ENCODE peak calls at places on chromosomes 7 and 10, in six cellular contexts. S is stimulated activated CD4-positive, alpha-beta T cell treated with anti-CD3 and anti-CD28 coated beads, TNF-alpha, amount 100 ng/mL, for 4 hours; L is COR-L47; I is mucosa of descending colon; E is nucleus accumbens; A is T-helper 2 cell. P is an unnamed sample.

GRCh38 chr10:125222515-125222914 is 62.2 kb upstream of the CTBP2 start:
- DNase-seq in S (no peak), L (no peak), I (no peak), E (no peak), A (no peak), P (no peak)

GRCh38 chr10:93894516-93895378 is 969 bp downstream of the SLC35G1 start:
- DNase-seq in S (no peak), L (no peak), I (no peak), E (no peak), A (no peak), P (no peak)

GRCh38 chr7:7221602-7222038 is 39.3 kb downstream of the C1GALT1 start:
- DNase-seq in S (no peak), L (no peak), I (no peak), E (no peak), A (no peak), P (no peak)

GRCh38 chr7:1351881-1352625 is 107.2 kb downstream of the MICALL2 start:
- DNase-seq in S (no peak), L (no peak), I (peak; percentile 33), E (no peak), A (no peak), P (no peak)

GRCh38 chr7:138556771-138557484 is 96.9 kb downstream of the TRIM24 start:
- DNase-seq in S (no peak), L (no peak), I (no peak), E (no peak), A (no peak), P (no peak)

GRCh38 chr7:1768835-1769234 is 98.8 kb downstream of the ELFN1 start:
- DNase-seq in S (no peak), L (no peak), I (no peak), E (no peak), A (no peak), P (no peak)

GRCh38 chr10:93566435-93567276 is at the start of gene FFAR4:
- DNase-seq in S (no peak), L (peak; percentile 19), I (peak; percentile 81), E (no peak), A (no peak), P (no peak)

GRCh38 chr7:5172196-5172800 is 17.7 kb upstream of the WIPI2 start:
- DNase-seq in S (no peak), L (no peak), I (no peak), E (no peak), A (no peak), P (no peak)

GRCh38 chr10:62735464-62736188 is 68.9 kb upstream of the ADO start:
- DNase-seq in S (no peak), L (no peak), I (no peak), E (no peak), A (no peak), P (no peak)

GRCh38 chr10:114955984-114956383 is 18.0 kb downstream of the TRUB1 start:
- DNase-seq in S (no peak), L (no peak), I (no peak), E (no peak), A (no peak), P (no peak)

GRCh38 chr7:99601656-99602310 is 3.7 kb downstream of the TMEM225B start:
- DNase-seq in S (no peak), L (no peak), I (no peak), E (no peak), A (no peak), P (no peak)

GRCh38 chr10:59812541-59813122 is 59.4 kb upstream of the MRLN start:
- DNase-seq in S (no peak), L (no peak), I (no peak), E (no peak), A (no peak), P (no peak)

GRCh38 chr7:116236020-116236630 is 25.8 kb downstream of the TES start:
- DNase-seq in S (no peak), L (peak; percentile 51), I (no peak), E (peak; percentile 18), A (no peak), P (no peak)

GRCh38 chr10:104259999-104260774 is 5.5 kb downstream of the GSTO1 start:
- DNase-seq in S (no peak), L (no peak), I (no peak), E (no peak), A (no peak), P (no peak)

GRCh38 chr7:51261950-51262795 is 54.4 kb downstream of the COBL start:
- DNase-seq in S (no peak), L (peak; percentile 79), I (no peak), E (peak; percentile 31), A (no peak), P (no peak)

GRCh38 chr7:128879461-128879938 is 16.8 kb downstream of the ATP6V1F start:
- DNase-seq in S (no peak), L (no peak), I (peak; percentile 49), E (no peak), A (no peak), P (no peak)

GRCh38 chr10:56317603-56318002 is 43.5 kb downstream of the ZWINT start:
- DNase-seq in S (no peak), L (no peak), I (no peak), E (no peak), A (no peak), P (no peak)

P was measured in hypothalamus.